ENCODE peak calls at places on chromosomes 5 and 9, in eight cellular contexts. Q, Z, G, C, N, Y, T and J are unnamed samples.

GRCh38 chr5:129507527-129507926 is 47.4 kb downstream of the ADAMTS19 start:
- DNase-seq in C (no peak), G (no peak), Y (no peak), T (no peak), N (no peak), Z (no peak), Q (no peak), J (no peak)

GRCh38 chr9:5110867-5111681 is 74.4 kb downstream of the INSL6 start:
- DNase-seq in T (no peak), G (no peak), C (peak; percentile 47), N (no peak), Y (no peak), Z (peak; percentile 56), Q (no peak), J (no peak)

GRCh38 chr9:97633859-97634485 is 351 bp downstream of the NCBP1 start:
- DNase-seq in G (no peak), T (peak; percentile 31), Z (no peak), N (no peak), Q (no peak), Y (no peak), C (no peak), J (no peak)

GRCh38 chr9:89952401-89952800 is 347.6 kb downstream of the GADD45G start:
- DNase-seq in C (no peak), G (no peak), Z (no peak), T (no peak), Y (peak; percentile 57), Q (peak; percentile 70), N (peak; percentile 1), J (no peak)

GRCh38 chr5:140808889-140809291 is 2.0 kb downstream of the PCDHA4 start:
- DNase-seq in G (no peak), C (no peak), Y (no peak), T (no peak), N (no peak), Z (peak; percentile 75), Q (no peak), J (no peak)

GRCh38 chr5:141958113-141958512 is at the start of gene PCDH12:
- DNase-seq in Z (no peak), C (peak; percentile 68), G (no peak), Q (no peak), N (peak; percentile 55), T (peak; percentile 42), Y (no peak), J (no peak)

GRCh38 chr9:92589918-92590317 is 54.1 kb upstream of the ECM2 start:
- DNase-seq in Q (no peak), Z (no peak), N (no peak), C (no peak), T (peak; percentile 31), G (no peak), Y (no peak), J (no peak)

GRCh38 chr5:56852228-56853000 is 37.1 kb downstream of the MAP3K1 start:
- DNase-seq in Z (no peak), C (no peak), G (no peak), N (peak; percentile 61), Q (peak; percentile 20), Y (peak; percentile 54), T (no peak), J (no peak)

GRCh38 chr9:93064392-93065124 is 6.1 kb downstream of the SUSD3 start:
- DNase-seq in G (no peak), Z (no peak), C (peak; percentile 57), N (no peak), Y (peak; percentile 14), T (no peak), Q (no peak), J (no peak)

GRCh38 chr9:125843646-125844045 is 96.5 kb downstream of the PBX3 start:
- DNase-seq in C (no peak), G (no peak), N (peak; percentile 64), Z (no peak), T (peak; percentile 49), Y (peak; percentile 56), Q (no peak), J (no peak)

GRCh38 chr9:135584371-135584770 is 22.8 kb downstream of the PAEP start:
- DNase-seq in N (no peak), C (peak; percentile 19), Y (no peak), Q (no peak), T (no peak), G (no peak), Z (peak; percentile 46), J (no peak)

GRCh38 chr5:93226202-93226735 is 354.8 kb downstream of the NR2F1-AS1 start:
- DNase-seq in Q (peak; percentile 58), T (no peak), N (no peak), G (no peak), Z (no peak), Y (no peak), C (no peak), J (no peak)

GRCh38 chr9:110835404-110835803 is 166.8 kb downstream of the MUSK start:
- DNase-seq in Z (no peak), T (peak; percentile 25), Y (peak; percentile 85), N (peak; percentile 91), C (no peak), G (peak; percentile 74), Q (peak; percentile 95), J (peak; percentile 75)

GRCh38 chr5:77632526-77633268 is 5.8 kb downstream of the OTP start:
- DNase-seq in N (no peak), T (peak; percentile 62), C (no peak), Z (no peak), G (no peak), Y (no peak), Q (no peak), J (no peak)
- TF ChIP-seq CTCF in N (no peak), T (no peak), C (no peak), Z (no peak), G (no peak), Y (no peak), Q (no peak), J (no peak)

DNA sequence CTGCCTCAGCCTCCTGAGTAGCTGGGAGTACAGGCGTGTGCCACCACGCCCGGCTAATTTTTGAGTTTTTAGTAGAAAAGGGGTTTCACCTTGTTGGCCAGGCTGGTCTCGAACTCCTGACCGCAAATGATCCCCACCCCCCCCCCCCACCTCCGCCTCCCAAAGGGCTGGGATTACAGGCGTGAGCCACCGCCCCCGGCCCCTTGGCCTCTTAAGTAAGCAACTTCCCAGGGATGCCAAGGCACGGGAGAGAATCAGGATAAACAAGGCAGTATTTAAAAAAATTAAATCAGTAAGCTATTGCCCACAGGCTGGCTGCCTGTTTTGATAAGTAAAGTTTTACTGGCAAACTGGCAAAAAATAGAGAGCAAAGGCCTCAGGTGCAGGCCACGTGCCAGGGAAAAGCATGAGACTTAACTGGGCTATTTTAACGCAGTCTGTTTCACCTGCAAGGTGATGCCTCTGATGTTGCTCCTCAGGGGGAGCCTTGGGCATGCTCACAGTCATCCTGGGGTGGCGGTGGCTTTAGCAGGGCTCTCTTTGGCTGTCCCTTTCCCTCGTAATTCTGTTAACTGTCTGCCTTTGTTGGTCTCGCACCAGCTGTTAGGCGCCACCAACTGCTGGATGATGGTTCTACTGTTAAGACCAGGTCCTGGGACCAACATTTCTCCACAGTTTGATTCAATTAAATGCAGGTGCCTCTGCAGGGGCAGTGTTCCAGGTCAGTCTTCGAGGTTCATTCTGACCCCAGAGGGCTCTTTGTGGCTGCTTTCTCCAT is 19.4 kb upstream of the RNF130 start:
- DNase-seq in G (no peak), T (peak; percentile 89), Q (peak; percentile 29), C (no peak), Y (peak; percentile 38), Z (no peak), N (peak; percentile 33), J (peak; percentile 15)
- H3K4me3 ChIP-seq in G (peak overlapping the region; percentile 22), T (peak overlapping the region; percentile 59), Q (peak overlapping the region; percentile 33), C (peak overlapping the region; percentile 67), Y (peak overlapping the region; percentile 18), Z (peak overlapping the region; percentile 30), N (no peak overlapping the region), J (peak overlapping the region; percentile 52)

GRCh38 chr9:21095561-21095960 is 17.8 kb upstream of the IFNB1 start:
- DNase-seq in C (no peak), Q (no peak), Z (no peak), N (no peak), G (no peak), Y (no peak), T (no peak), J (no peak)

GRCh38 chr9:21102311-21102710 is 24.6 kb upstream of the IFNB1 start:
- DNase-seq in T (no peak), Y (peak; percentile 12), Q (peak; percentile 42), G (no peak), N (peak; percentile 46), Z (no peak), C (no peak), J (no peak)

GRCh38 chr9:21097817-21098216 is 20.1 kb upstream of the IFNB1 start:
- DNase-seq in N (no peak), T (no peak), Y (no peak), Z (no peak), Q (no peak), C (no peak), G (no peak), J (no peak)

GRCh38 chr9:21096901-21097255 is 19.1 kb upstream of the IFNB1 start:
- DNase-seq in T (no peak), Z (no peak), G (no peak), C (no peak), N (no peak), Y (no peak), Q (no peak), J (no peak)

DNA sequence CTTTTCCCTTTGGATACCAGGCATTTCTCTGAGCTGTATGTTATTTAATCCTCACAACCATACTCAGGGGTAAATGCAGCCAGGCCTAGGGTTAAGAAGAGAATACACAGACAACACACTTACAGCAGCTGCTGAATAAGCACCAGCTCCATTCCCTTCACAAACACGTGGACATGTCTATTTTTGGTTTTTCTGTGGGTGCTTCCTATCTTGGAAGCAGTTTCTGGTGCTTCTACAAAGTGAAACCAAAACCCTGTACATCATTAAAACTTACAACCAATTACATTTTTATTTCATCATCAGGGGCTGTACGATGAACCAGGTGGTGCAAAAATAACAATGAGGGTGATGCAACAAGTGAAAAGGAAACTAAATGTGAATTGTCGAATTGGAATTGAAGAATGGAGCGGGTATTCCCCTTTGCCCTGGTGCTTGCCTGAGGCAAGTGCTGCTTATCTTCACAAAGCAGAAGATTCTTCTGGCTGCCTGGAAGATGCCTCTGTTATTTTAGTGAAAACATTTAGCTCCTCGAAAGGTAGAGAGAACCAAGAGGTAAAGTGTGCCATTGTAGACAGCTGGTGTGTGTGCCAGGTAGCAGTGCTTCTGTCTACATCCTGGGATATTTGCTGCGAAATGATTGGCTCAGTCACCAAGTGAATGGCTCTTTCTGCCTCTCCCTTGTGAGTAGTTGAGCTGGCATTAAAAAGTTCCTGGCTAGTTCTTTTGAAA is 18.6 kb upstream of the IFNB1 start:
- DNase-seq in N (peak; percentile 78), C (no peak), Q (peak; percentile 61), Z (no peak), G (peak; percentile 54), Y (peak; percentile 59), T (no peak), J (peak; percentile 27)
- TF ChIP-seq CTCF in N (no peak), C (no peak), Q (no peak), Z (no peak), G (no peak), Y (no peak), T (no peak), J (no peak)

DNA sequence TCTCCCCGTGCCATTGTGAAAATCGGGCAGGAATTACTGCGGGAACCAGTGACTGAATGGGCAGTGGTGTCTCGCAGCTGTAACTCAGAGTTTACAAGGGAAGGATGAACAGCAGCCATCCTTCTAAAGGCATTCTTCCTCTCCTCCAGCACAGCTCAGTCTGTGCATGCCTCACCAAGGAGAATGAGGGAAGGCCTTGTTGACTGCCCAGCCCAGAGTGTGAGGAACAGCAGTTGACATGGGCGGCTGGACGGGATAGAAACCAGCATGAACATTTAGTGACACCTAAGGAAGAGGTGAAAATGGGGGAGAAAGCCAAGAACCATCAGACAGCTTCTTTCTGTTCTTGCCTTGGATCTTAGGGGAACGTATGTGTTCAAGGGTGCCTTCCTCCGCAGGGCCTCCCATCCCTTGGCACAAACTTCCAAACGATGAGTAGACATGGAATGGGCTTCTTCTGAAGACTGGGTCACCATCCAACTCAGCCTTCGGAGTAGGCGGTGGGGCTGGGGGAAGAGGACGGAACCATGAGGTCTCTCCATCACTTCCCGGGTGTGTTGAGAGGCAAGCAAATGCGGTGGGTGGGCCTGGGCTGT is 887 bp upstream of the PDE8B start:
- DNase-seq in C (no peak), N (no peak), Y (no peak), Q (no peak), Z (no peak), T (no peak), G (no peak), J (no peak)
- H3K4me3 ChIP-seq in C (peak overlapping the region; percentile 57), N (no peak overlapping the region), Y (no peak overlapping the region), Q (no peak overlapping the region), Z (no peak overlapping the region), T (peak overlapping the region; percentile 73), G (no peak overlapping the region), J (no peak overlapping the region)